ENCODE peak calls at places on chromosomes 16 and 17, in ten cellular contexts. W is B cell; X is astrocyte of the hippocampus; V is COR-L47; H is activated CD8-positive, alpha-beta memory T cell treated with anti-CD3 and anti-CD28 coated beads for 4 hours; Q is AG09309; B is T-helper 1 cell; E is cerebellar nuclear complex; K is CD8-positive, alpha-beta memory T cell; A is colonic mucosa. J is an unnamed sample.

GRCh38 chr17:2697611-2698162 is 13.9 kb downstream of the CLUH start:
- DNase-seq in W (no peak), X (no peak), V (no peak), H (no peak), Q (no peak), B (no peak), E (no peak), K (no peak), A (no peak), J (no peak)

GRCh38 chr17:64273006-64273405 is 9.9 kb upstream of the TEX2 start:
- DNase-seq in W (no peak), X (no peak), V (no peak), H (no peak), Q (no peak), B (no peak), E (no peak), K (no peak), A (no peak), J (no peak)

GRCh38 chr17:62749926-62750325 is 58.2 kb downstream of the MARCHF10 start:
- DNase-seq in W (no peak), X (no peak), V (no peak), H (no peak), Q (no peak), B (no peak), E (no peak), K (no peak), A (no peak), J (no peak)

GRCh38 chr16:50517450-50518252 is 30.5 kb upstream of the NKD1 start:
- DNase-seq in W (no peak), X (no peak), V (no peak), H (no peak), Q (no peak), B (no peak), E (no peak), K (no peak), A (no peak), J (no peak)

GRCh38 chr17:15263206-15263579 is 1.9 kb downstream of the PMP22 start:
- DNase-seq in W (no peak), X (peak), V (no peak), H (no peak), Q (peak), B (no peak), E (no peak), K (no peak), A (peak), J (no peak)

GRCh38 chr16:56355786-56356275 is 69.5 kb downstream of the AMFR start:
- DNase-seq in W (no peak), X (no peak), V (no peak), H (no peak), Q (no peak), B (no peak), E (no peak), K (no peak), A (no peak), J (peak)

GRCh38 chr17:17719966-17720543 is 38.8 kb downstream of the RAI1 start:
- DNase-seq in W (no peak), X (no peak), V (no peak), H (no peak), Q (no peak), B (no peak), E (no peak), K (no peak), A (no peak), J (no peak)

GRCh38 chr16:75113541-75114121 is 2.9 kb downstream of the LDHD start:
- DNase-seq in W (no peak), X (no peak), V (no peak), H (no peak), Q (no peak), B (no peak), E (no peak), K (no peak), A (no peak), J (no peak)

GRCh38 chr16:57023541-57024249 is 34.3 kb downstream of the NLRC5 start:
- DNase-seq in W (no peak), X (no peak), V (no peak), H (peak), Q (no peak), B (peak), E (no peak), K (peak), A (no peak), J (peak)

GRCh38 chr16:19375561-19376158 is 42.0 kb upstream of the TMC5 start:
- DNase-seq in W (peak), X (peak), V (peak), H (no peak), Q (peak), B (no peak), E (no peak), K (no peak), A (peak), J (no peak)